ENCODE peak calls at places on chromosome 13, in five cellular contexts. One of them, this sample, is unnamed.

GRCh38 chr13:21979156-21979819 is 308.4 kb downstream of the FGF9 start:
- DNase-seq in HepG2: no peak
- DNase-seq in HEK293T: no peak
- DNase-seq in SK-N-SH: no peak
- DNase-seq in K562: no peak
- DNase-seq in this sample: no peak

GRCh38 chr13:29901714-29902631 is 51.6 kb upstream of the UBL3 start:
- DNase-seq in HepG2: no peak
- DNase-seq in HEK293T: no peak
- DNase-seq in SK-N-SH: no peak
- DNase-seq in K562: no peak
- DNase-seq in this sample: no peak

GRCh38 chr13:62684359-62684758 is 1268.7 kb upstream of the PCDH20 start:
- DNase-seq in HepG2: no peak
- DNase-seq in HEK293T: no peak
- DNase-seq in SK-N-SH: no peak
- DNase-seq in K562: no peak
- DNase-seq in this sample: no peak

GRCh38 chr13:99655351-99656091 is 154.2 kb downstream of the TM9SF2 start:
- DNase-seq in HepG2: peak
- DNase-seq in HEK293T: no peak
- DNase-seq in SK-N-SH: no peak
- DNase-seq in K562: no peak
- DNase-seq in this sample: no peak

GRCh38 chr13:106033634-106034033 is 501.8 kb downstream of the EFNB2 start:
- DNase-seq in HepG2: peak
- DNase-seq in HEK293T: peak
- DNase-seq in SK-N-SH: no peak
- DNase-seq in K562: no peak
- DNase-seq in this sample: no peak

GRCh38 chr13:99027661-99028425 is 50.0 kb upstream of the DOCK9 start:
- DNase-seq in HepG2: no peak
- DNase-seq in HEK293T: no peak
- DNase-seq in SK-N-SH: no peak
- DNase-seq in K562: no peak
- DNase-seq in this sample: no peak

GRCh38 chr13:27919934-27920676 is at the start of gene PDX1:
- DNase-seq in HepG2: no peak
- DNase-seq in HEK293T: peak
- DNase-seq in SK-N-SH: peak
- DNase-seq in K562: no peak
- DNase-seq in this sample: no peak

GRCh38 chr13:48161530-48162179 is 66.8 kb upstream of the MED4 start:
- DNase-seq in HepG2: no peak
- DNase-seq in HEK293T: no peak
- DNase-seq in SK-N-SH: no peak
- DNase-seq in K562: peak
- DNase-seq in this sample: no peak

GRCh38 chr13:78604782-78605611 is 1.6 kb upstream of the POU4F1 start:
- DNase-seq in HepG2: peak
- DNase-seq in HEK293T: peak
- DNase-seq in SK-N-SH: peak
- DNase-seq in K562: peak
- DNase-seq in this sample: no peak

GRCh38 chr13:24827799-24828198 is 63.8 kb downstream of the RNF17 start:
- DNase-seq in HepG2: no peak
- DNase-seq in HEK293T: no peak
- DNase-seq in SK-N-SH: no peak
- DNase-seq in K562: no peak
- DNase-seq in this sample: no peak

GRCh38 chr13:32314968-32315254 is 252 bp downstream of the ZAR1L start:
- DNase-seq in HepG2: peak
- DNase-seq in HEK293T: peak
- DNase-seq in SK-N-SH: peak
- DNase-seq in K562: peak
- DNase-seq in this sample: no peak

GRCh38 chr13:73092831-73093230 is 34.0 kb downstream of the KLF5 start:
- DNase-seq in HepG2: peak
- DNase-seq in HEK293T: no peak
- DNase-seq in SK-N-SH: no peak
- DNase-seq in K562: no peak
- DNase-seq in this sample: no peak

GRCh38 chr13:94129490-94129894 is 350.0 kb downstream of the DCT start:
- DNase-seq in HepG2: no peak
- DNase-seq in HEK293T: no peak
- DNase-seq in SK-N-SH: no peak
- DNase-seq in K562: no peak
- DNase-seq in this sample: no peak

GRCh38 chr13:46593403-46593802 is 40.4 kb downstream of the LRCH1 start:
- DNase-seq in HepG2: no peak
- DNase-seq in HEK293T: no peak
- DNase-seq in SK-N-SH: no peak
- DNase-seq in K562: no peak
- DNase-seq in this sample: no peak

GRCh38 chr13:113565526-113566226 is 18.9 kb upstream of the TFDP1 start:
- DNase-seq in HepG2: no peak
- DNase-seq in HEK293T: no peak
- DNase-seq in SK-N-SH: no peak
- DNase-seq in K562: no peak
- DNase-seq in this sample: no peak

GRCh38 chr13:23447927-23448326 is 14.4 kb upstream of the SACS start:
- DNase-seq in HepG2: no peak
- DNase-seq in HEK293T: no peak
- DNase-seq in SK-N-SH: no peak
- DNase-seq in K562: no peak
- DNase-seq in this sample: no peak

GRCh38 chr13:106986033-106986484 is 418.1 kb upstream of the ARGLU1 start:
- DNase-seq in HepG2: no peak
- DNase-seq in HEK293T: no peak
- DNase-seq in SK-N-SH: no peak
- DNase-seq in K562: no peak
- DNase-seq in this sample: no peak

GRCh38 chr13:32426191-32426980 is 1.5 kb downstream of the N4BP2L1 start:
- DNase-seq in HepG2: no peak
- DNase-seq in HEK293T: no peak
- DNase-seq in SK-N-SH: no peak
- DNase-seq in K562: no peak
- DNase-seq in this sample: peak

GRCh38 chr13:26605845-26606244 is 48.4 kb downstream of the WASF3 start:
- DNase-seq in HepG2: peak
- DNase-seq in HEK293T: peak
- DNase-seq in SK-N-SH: no peak
- DNase-seq in K562: peak
- DNase-seq in this sample: no peak

GRCh38 chr13:74206061-74206561 is 71.9 kb upstream of the KLF12 start:
- DNase-seq in HepG2: no peak
- DNase-seq in HEK293T: no peak
- DNase-seq in SK-N-SH: no peak
- DNase-seq in K562: no peak
- DNase-seq in this sample: no peak

GRCh38 chr13:46622918-46623256 is 69.9 kb downstream of the LRCH1 start:
- DNase-seq in HepG2: no peak
- DNase-seq in HEK293T: no peak
- DNase-seq in SK-N-SH: peak
- DNase-seq in K562: no peak
- DNase-seq in this sample: no peak

GRCh38 chr13:84366484-84366883 is 484.2 kb upstream of the SLITRK1 start:
- DNase-seq in HepG2: no peak
- DNase-seq in HEK293T: no peak
- DNase-seq in SK-N-SH: no peak
- DNase-seq in K562: no peak
- DNase-seq in this sample: no peak

GRCh38 chr13:54210397-54211050 is 1181.9 kb downstream of the OLFM4 start:
- DNase-seq in HepG2: no peak
- DNase-seq in HEK293T: no peak
- DNase-seq in SK-N-SH: no peak
- DNase-seq in K562: no peak
- DNase-seq in this sample: no peak

GRCh38 chr13:68927387-68928026 is 1180.1 kb upstream of the ATXN8OS start:
- DNase-seq in HepG2: peak
- DNase-seq in HEK293T: peak
- DNase-seq in SK-N-SH: peak
- DNase-seq in K562: no peak
- DNase-seq in this sample: no peak
- TF ChIP-seq FOXM1 in HepG2: no peak
- TF ChIP-seq FOXM1 in HEK293T: no peak
- TF ChIP-seq FOXM1 in SK-N-SH: no peak
- TF ChIP-seq FOXM1 in K562: no peak
- TF ChIP-seq FOXM1 in this sample: no peak

GRCh38 chr13:111139452-111139851 is 24.3 kb downstream of the ARHGEF7 start:
- DNase-seq in HepG2: no peak
- DNase-seq in HEK293T: no peak
- DNase-seq in SK-N-SH: peak
- DNase-seq in K562: no peak
- DNase-seq in this sample: no peak
- TF ChIP-seq FOXM1 in HepG2: no peak
- TF ChIP-seq FOXM1 in HEK293T: no peak
- TF ChIP-seq FOXM1 in SK-N-SH: no peak
- TF ChIP-seq FOXM1 in K562: no peak
- TF ChIP-seq FOXM1 in this sample: no peak

GRCh38 chr13:41596190-41596589 is 138.8 kb downstream of the RGCC start:
- DNase-seq in HepG2: no peak
- DNase-seq in HEK293T: no peak
- DNase-seq in SK-N-SH: no peak
- DNase-seq in K562: no peak
- DNase-seq in this sample: no peak

GRCh38 chr13:41601718-41602445 is 144.5 kb downstream of the RGCC start:
- DNase-seq in HepG2: no peak
- DNase-seq in HEK293T: no peak
- DNase-seq in SK-N-SH: no peak
- DNase-seq in K562: no peak
- DNase-seq in this sample: no peak

GRCh38 chr13:41595298-41595697 is 137.9 kb downstream of the RGCC start:
- DNase-seq in HepG2: no peak
- DNase-seq in HEK293T: no peak
- DNase-seq in SK-N-SH: no peak
- DNase-seq in K562: no peak
- DNase-seq in this sample: no peak

GRCh38 chr13:41599619-41600018 is 142.3 kb downstream of the RGCC start:
- DNase-seq in HepG2: no peak
- DNase-seq in HEK293T: no peak
- DNase-seq in SK-N-SH: no peak
- DNase-seq in K562: no peak
- DNase-seq in this sample: no peak

GRCh38 chr13:41597348-41598041 is 140.1 kb downstream of the RGCC start:
- DNase-seq in HepG2: no peak
- DNase-seq in HEK293T: no peak
- DNase-seq in SK-N-SH: no peak
- DNase-seq in K562: no peak
- DNase-seq in this sample: no peak
- TF ChIP-seq FOXM1 in HepG2: no peak
- TF ChIP-seq FOXM1 in HEK293T: no peak
- TF ChIP-seq FOXM1 in SK-N-SH: no peak
- TF ChIP-seq FOXM1 in K562: no peak
- TF ChIP-seq FOXM1 in this sample: no peak

GRCh38 chr13:75319244-75319643 is 162.7 kb downstream of the TBC1D4 start:
- DNase-seq in HepG2: peak
- DNase-seq in HEK293T: no peak
- DNase-seq in SK-N-SH: no peak
- DNase-seq in K562: no peak
- DNase-seq in this sample: no peak
- TF ChIP-seq FOXM1 in HepG2: no peak
- TF ChIP-seq FOXM1 in HEK293T: no peak
- TF ChIP-seq FOXM1 in SK-N-SH: no peak
- TF ChIP-seq FOXM1 in K562: no peak
- TF ChIP-seq FOXM1 in this sample: no peak